ENCODE peak calls at places on chromosomes 6 and 20, in seven cellular contexts. One of them, this sample, is unnamed.

GRCh38 chr6:45584127-45584526 is 206.4 kb upstream of the SUPT3H start:
- DNase-seq in IMR-90: no peak
- DNase-seq in neural progenitor cell: no peak
- DNase-seq in SJSA1: no peak
- DNase-seq in caudate nucleus: no peak
- DNase-seq in ascending aorta: no peak
- DNase-seq in OCI-LY7: no peak
- DNase-seq in this sample: no peak

GRCh38 chr6:170165085-170165484 is 125.8 kb downstream of the DLL1 start:
- DNase-seq in SJSA1: no peak
- DNase-seq in IMR-90: no peak
- DNase-seq in caudate nucleus: no peak
- DNase-seq in OCI-LY7: no peak
- DNase-seq in neural progenitor cell: no peak
- DNase-seq in ascending aorta: no peak
- DNase-seq in this sample: peak; percentile 66

GRCh38 chr6:84284428-84285033 is 57.1 kb upstream of the CEP162 start:
- DNase-seq in OCI-LY7: no peak
- DNase-seq in IMR-90: peak; percentile 2
- DNase-seq in caudate nucleus: no peak
- DNase-seq in ascending aorta: no peak
- DNase-seq in SJSA1: no peak
- DNase-seq in neural progenitor cell: peak; percentile 47
- DNase-seq in this sample: peak; percentile 61

GRCh38 chr6:118288355-118289124 is 259.6 kb upstream of the PLN start:
- DNase-seq in OCI-LY7: no peak
- DNase-seq in IMR-90: peak; percentile 52
- DNase-seq in SJSA1: no peak
- DNase-seq in neural progenitor cell: no peak
- DNase-seq in caudate nucleus: no peak
- DNase-seq in ascending aorta: no peak
- DNase-seq in this sample: no peak

GRCh38 chr6:169424821-169425240 is 171.2 kb upstream of the THBS2 start:
- DNase-seq in ascending aorta: no peak
- DNase-seq in neural progenitor cell: no peak
- DNase-seq in SJSA1: no peak
- DNase-seq in caudate nucleus: no peak
- DNase-seq in IMR-90: peak; percentile 53
- DNase-seq in OCI-LY7: no peak
- DNase-seq in this sample: no peak

GRCh38 chr6:110250838-110251237 is 70.6 kb downstream of the CDC40 start:
- DNase-seq in IMR-90: no peak
- DNase-seq in ascending aorta: no peak
- DNase-seq in OCI-LY7: no peak
- DNase-seq in caudate nucleus: no peak
- DNase-seq in neural progenitor cell: peak; percentile 25
- DNase-seq in SJSA1: no peak
- DNase-seq in this sample: peak; percentile 65

GRCh38 chr6:128327890-128328289 is 192.5 kb downstream of the PTPRK start:
- DNase-seq in caudate nucleus: no peak
- DNase-seq in OCI-LY7: peak; percentile 41
- DNase-seq in SJSA1: no peak
- DNase-seq in ascending aorta: no peak
- DNase-seq in neural progenitor cell: peak; percentile 52
- DNase-seq in IMR-90: peak; percentile 16
- DNase-seq in this sample: peak; percentile 49

GRCh38 chr6:161444464-161444863 is 170.6 kb upstream of the AGPAT4 start:
- DNase-seq in ascending aorta: no peak
- DNase-seq in SJSA1: no peak
- DNase-seq in neural progenitor cell: peak; percentile 55
- DNase-seq in caudate nucleus: peak; percentile 73
- DNase-seq in IMR-90: peak; percentile 24
- DNase-seq in OCI-LY7: no peak
- DNase-seq in this sample: peak; percentile 71

GRCh38 chr6:143941852-143942627 is 66.0 kb downstream of the PLAGL1 start:
- DNase-seq in caudate nucleus: no peak
- DNase-seq in ascending aorta: no peak
- DNase-seq in SJSA1: peak; percentile 80
- DNase-seq in neural progenitor cell: peak; percentile 91
- DNase-seq in IMR-90: peak; percentile 49
- DNase-seq in OCI-LY7: peak; percentile 57
- DNase-seq in this sample: peak; percentile 95

GRCh38 chr6:2977799-2978558 is 6.6 kb upstream of the SERPINB6 start:
- DNase-seq in ascending aorta: no peak
- DNase-seq in neural progenitor cell: no peak
- DNase-seq in IMR-90: no peak
- DNase-seq in caudate nucleus: no peak
- DNase-seq in SJSA1: no peak
- DNase-seq in OCI-LY7: no peak
- DNase-seq in this sample: no peak

GRCh38 chr20:56788041-56788670 is 159.1 kb downstream of the TFAP2C start:
- DNase-seq in IMR-90: peak; percentile 95
- DNase-seq in SJSA1: peak; percentile 94
- DNase-seq in neural progenitor cell: no peak
- DNase-seq in OCI-LY7: no peak
- DNase-seq in caudate nucleus: no peak
- DNase-seq in ascending aorta: no peak
- DNase-seq in this sample: no peak

GRCh38 chr6:35302604-35303218 is 5.1 kb downstream of the DEF6 start:
- DNase-seq in caudate nucleus: no peak
- DNase-seq in SJSA1: no peak
- DNase-seq in ascending aorta: peak; percentile 42
- DNase-seq in IMR-90: peak; percentile 9
- DNase-seq in neural progenitor cell: no peak
- DNase-seq in OCI-LY7: peak; percentile 81
- DNase-seq in this sample: peak; percentile 89

GRCh38 chr6:154234019-154234772 is 122.4 kb downstream of the IPCEF1 start:
- DNase-seq in caudate nucleus: no peak
- DNase-seq in neural progenitor cell: no peak
- DNase-seq in ascending aorta: no peak
- DNase-seq in SJSA1: no peak
- DNase-seq in OCI-LY7: no peak
- DNase-seq in IMR-90: no peak
- DNase-seq in this sample: no peak

GRCh38 chr20:50464026-50464724 is 46.0 kb upstream of the PTPN1 start:
- DNase-seq in neural progenitor cell: peak; percentile 83
- DNase-seq in IMR-90: peak; percentile 49
- DNase-seq in ascending aorta: no peak
- DNase-seq in caudate nucleus: peak; percentile 39
- DNase-seq in OCI-LY7: peak; percentile 62
- DNase-seq in SJSA1: peak; percentile 58
- DNase-seq in this sample: peak; percentile 88

GRCh38 chr20:58714923-58715708 is 22.5 kb downstream of the NPEPL1 start:
- DNase-seq in caudate nucleus: no peak
- DNase-seq in IMR-90: no peak
- DNase-seq in OCI-LY7: no peak
- DNase-seq in SJSA1: no peak
- DNase-seq in neural progenitor cell: no peak
- DNase-seq in ascending aorta: no peak
- DNase-seq in this sample: peak; percentile 41

GRCh38 chr20:41014557-41015088 is 14.0 kb upstream of the TOP1 start:
- DNase-seq in SJSA1: no peak
- DNase-seq in OCI-LY7: peak; percentile 59
- DNase-seq in ascending aorta: no peak
- DNase-seq in caudate nucleus: no peak
- DNase-seq in IMR-90: peak; percentile 47
- DNase-seq in neural progenitor cell: no peak
- DNase-seq in this sample: no peak

GRCh38 chr6:5644523-5645183 is 362.1 kb downstream of the NRN1 start:
- DNase-seq in SJSA1: no peak
- DNase-seq in ascending aorta: no peak
- DNase-seq in neural progenitor cell: no peak
- DNase-seq in IMR-90: no peak
- DNase-seq in OCI-LY7: no peak
- DNase-seq in caudate nucleus: no peak
- DNase-seq in this sample: peak; percentile 52

DNA sequence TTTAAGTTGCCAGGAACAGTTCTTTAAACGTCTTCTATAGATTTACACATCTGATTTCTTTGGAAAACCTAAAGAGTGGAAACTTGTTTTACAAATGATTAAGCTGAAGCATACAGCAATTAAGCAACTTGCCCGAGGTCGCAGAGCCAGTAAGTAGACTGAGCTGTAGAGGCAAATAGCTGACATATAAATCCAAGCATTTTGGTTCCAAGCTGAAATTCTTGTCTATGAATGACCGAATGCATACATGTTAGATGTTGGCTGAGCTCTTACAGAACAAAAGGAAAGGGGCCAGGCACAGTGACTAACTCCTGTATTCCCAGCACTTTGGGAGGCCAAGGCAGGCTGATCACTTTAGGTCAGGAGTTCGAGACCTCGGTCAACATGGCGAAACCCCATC is 101.8 kb upstream of the SGK1 start:
- DNase-seq in SJSA1: no peak
- DNase-seq in neural progenitor cell: no peak
- DNase-seq in ascending aorta: no peak
- DNase-seq in OCI-LY7: no peak
- DNase-seq in IMR-90: peak; percentile 29
- DNase-seq in caudate nucleus: no peak
- DNase-seq in this sample: no peak
- H3K27ac ChIP-seq in SJSA1: peak overlapping the region; percentile 99
- H3K27ac ChIP-seq in neural progenitor cell: no peak overlapping the region
- H3K27ac ChIP-seq in ascending aorta: no peak overlapping the region
- H3K27ac ChIP-seq in OCI-LY7: no peak overlapping the region
- H3K27ac ChIP-seq in IMR-90: peak overlapping the region; percentile 84
- H3K27ac ChIP-seq in caudate nucleus: no peak overlapping the region
- H3K27ac ChIP-seq in this sample: no peak overlapping the region

GRCh38 chr6:657743-658142 is 843 bp upstream of the HUS1B start:
- DNase-seq in IMR-90: no peak
- DNase-seq in OCI-LY7: no peak
- DNase-seq in SJSA1: no peak
- DNase-seq in ascending aorta: no peak
- DNase-seq in caudate nucleus: no peak
- DNase-seq in neural progenitor cell: no peak
- DNase-seq in this sample: no peak

GRCh38 chr6:658244-658643 is 1.3 kb upstream of the HUS1B start:
- DNase-seq in caudate nucleus: no peak
- DNase-seq in OCI-LY7: no peak
- DNase-seq in ascending aorta: no peak
- DNase-seq in SJSA1: no peak
- DNase-seq in IMR-90: peak; percentile 88
- DNase-seq in neural progenitor cell: no peak
- DNase-seq in this sample: no peak

GRCh38 chr6:656460-657252 is at the start of gene HUS1B:
- DNase-seq in SJSA1: no peak
- DNase-seq in neural progenitor cell: no peak
- DNase-seq in caudate nucleus: no peak
- DNase-seq in IMR-90: no peak
- DNase-seq in ascending aorta: no peak
- DNase-seq in OCI-LY7: no peak
- DNase-seq in this sample: no peak

GRCh38 chr6:659179-659578 is 2.3 kb upstream of the HUS1B start:
- DNase-seq in IMR-90: no peak
- DNase-seq in neural progenitor cell: no peak
- DNase-seq in OCI-LY7: no peak
- DNase-seq in SJSA1: no peak
- DNase-seq in ascending aorta: no peak
- DNase-seq in caudate nucleus: no peak
- DNase-seq in this sample: peak; percentile 62

DNA sequence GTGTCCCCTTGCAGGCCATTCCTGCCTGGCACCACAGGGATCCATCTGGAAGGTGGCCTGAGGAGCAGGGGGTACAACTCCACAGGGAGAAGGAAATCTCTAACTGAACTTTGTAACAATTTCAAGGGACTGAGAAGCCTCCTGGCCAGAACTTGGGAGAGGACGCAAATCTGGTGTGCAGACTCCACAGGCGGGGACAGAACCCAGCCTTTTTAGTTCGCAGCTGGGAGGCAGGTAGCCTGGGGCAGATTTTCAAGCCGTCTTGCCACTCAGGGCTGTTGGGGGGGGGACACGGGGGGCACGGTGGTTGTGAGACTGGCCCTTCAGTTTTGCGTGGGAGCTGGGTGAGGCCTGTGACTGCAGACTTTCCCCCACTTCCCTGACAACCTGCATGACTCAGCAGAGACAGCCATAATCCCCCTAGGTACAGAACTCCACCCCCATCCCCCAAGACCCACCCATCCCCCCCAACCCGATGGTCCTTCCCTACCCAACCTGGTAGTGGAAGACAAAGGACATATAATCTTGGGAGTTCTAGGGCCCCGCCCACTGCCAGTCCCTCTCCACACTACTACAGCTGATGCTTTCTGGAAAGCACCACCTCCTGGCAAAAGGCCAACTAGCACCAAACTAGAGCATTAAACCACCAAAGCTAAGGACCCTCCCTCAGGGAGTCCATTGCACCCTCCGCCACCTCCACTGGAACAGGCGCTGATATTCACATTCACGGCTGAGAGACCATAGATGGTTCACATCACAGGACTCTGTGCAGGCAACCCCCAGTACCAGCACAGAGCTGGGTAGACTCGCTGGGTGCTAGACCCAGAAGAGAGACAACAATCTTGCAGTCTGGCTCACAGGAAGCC is 3.0 kb upstream of the HUS1B start:
- DNase-seq in OCI-LY7: no peak
- DNase-seq in caudate nucleus: no peak
- DNase-seq in ascending aorta: no peak
- DNase-seq in neural progenitor cell: peak; percentile 43
- DNase-seq in SJSA1: no peak
- DNase-seq in IMR-90: no peak
- DNase-seq in this sample: peak; percentile 88
- H3K27ac ChIP-seq in OCI-LY7: no peak overlapping the region
- H3K27ac ChIP-seq in caudate nucleus: no peak overlapping the region
- H3K27ac ChIP-seq in ascending aorta: no peak overlapping the region
- H3K27ac ChIP-seq in neural progenitor cell: peak overlapping the region; percentile 47
- H3K27ac ChIP-seq in SJSA1: peak overlapping the region; percentile 35
- H3K27ac ChIP-seq in IMR-90: no peak overlapping the region
- H3K27ac ChIP-seq in this sample: peak overlapping the region; percentile 21

DNA sequence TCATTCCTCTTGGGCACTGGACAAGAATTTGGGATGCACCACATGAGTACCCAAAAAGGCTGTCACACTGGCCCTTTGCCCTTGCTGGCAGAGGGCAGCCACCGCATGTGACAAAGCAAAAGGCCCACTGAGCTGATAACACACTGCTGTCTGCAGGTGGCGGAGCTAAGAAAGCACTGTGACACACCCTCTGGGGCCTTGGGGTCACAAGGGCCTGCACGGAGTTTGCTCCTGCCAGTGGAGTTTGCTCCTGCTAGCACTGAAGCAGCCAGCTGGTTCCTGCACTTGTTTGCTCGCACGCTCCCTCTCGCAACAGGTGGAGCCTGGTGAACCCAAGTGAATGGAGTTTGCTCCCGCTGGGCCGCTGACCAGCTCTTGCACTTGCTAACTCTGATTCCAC is 132.6 kb downstream of the LCA5 start:
- DNase-seq in SJSA1: no peak
- DNase-seq in IMR-90: no peak
- DNase-seq in caudate nucleus: no peak
- DNase-seq in ascending aorta: no peak
- DNase-seq in OCI-LY7: no peak
- DNase-seq in neural progenitor cell: peak; percentile 57
- DNase-seq in this sample: peak; percentile 61
- H3K27ac ChIP-seq in SJSA1: no peak overlapping the region
- H3K27ac ChIP-seq in IMR-90: no peak overlapping the region
- H3K27ac ChIP-seq in caudate nucleus: no peak overlapping the region
- H3K27ac ChIP-seq in ascending aorta: no peak overlapping the region
- H3K27ac ChIP-seq in OCI-LY7: no peak overlapping the region
- H3K27ac ChIP-seq in neural progenitor cell: peak overlapping the region; percentile 49
- H3K27ac ChIP-seq in this sample: no peak overlapping the region

GRCh38 chr6:43006251-43006650 is 7.5 kb downstream of the MEA1 start:
- DNase-seq in SJSA1: no peak
- DNase-seq in OCI-LY7: no peak
- DNase-seq in IMR-90: no peak
- DNase-seq in ascending aorta: no peak
- DNase-seq in caudate nucleus: no peak
- DNase-seq in neural progenitor cell: no peak
- DNase-seq in this sample: no peak
- H3K27ac ChIP-seq in SJSA1: no peak overlapping the region
- H3K27ac ChIP-seq in OCI-LY7: no peak overlapping the region
- H3K27ac ChIP-seq in IMR-90: no peak overlapping the region
- H3K27ac ChIP-seq in ascending aorta: no peak overlapping the region
- H3K27ac ChIP-seq in caudate nucleus: no peak overlapping the region
- H3K27ac ChIP-seq in neural progenitor cell: no peak overlapping the region
- H3K27ac ChIP-seq in this sample: no peak overlapping the region

GRCh38 chr6:156687875-156688549 is 89.2 kb upstream of the ARID1B start:
- DNase-seq in SJSA1: no peak
- DNase-seq in OCI-LY7: peak; percentile 32
- DNase-seq in ascending aorta: no peak
- DNase-seq in IMR-90: peak; percentile 14
- DNase-seq in neural progenitor cell: peak; percentile 56
- DNase-seq in caudate nucleus: no peak
- DNase-seq in this sample: peak; percentile 74
- H3K27ac ChIP-seq in SJSA1: peak overlapping the region; percentile 62
- H3K27ac ChIP-seq in OCI-LY7: peak overlapping the region; percentile 59
- H3K27ac ChIP-seq in ascending aorta: peak overlapping the region; percentile 97
- H3K27ac ChIP-seq in IMR-90: peak overlapping the region; percentile 83
- H3K27ac ChIP-seq in neural progenitor cell: no peak overlapping the region
- H3K27ac ChIP-seq in caudate nucleus: peak overlapping the region; percentile 93
- H3K27ac ChIP-seq in this sample: peak overlapping the region; percentile 32

This sample was measured in endodermal cell.